ENCODE peak calls at places on chromosomes 16 and 17, in six cellular contexts. One of them, this sample, is unnamed.
A peak's percentile ranks its signal among the peaks of the same experiment; 100 is the strongest.

GRCh38 chr17:40915199-40915661 is 22.2 kb downstream of the KRT23 start:
- DNase-seq in breast epithelium: no peak
- DNase-seq in lower lobe of right lung: no peak
- DNase-seq in gastrocnemius medialis: no peak
- DNase-seq in dorsolateral prefrontal cortex: no peak
- DNase-seq in thoracic aorta: no peak
- DNase-seq in this sample: no peak

GRCh38 chr16:11098601-11099377 is 154.4 kb downstream of the CLEC16A start:
- DNase-seq in thoracic aorta: no peak
- DNase-seq in breast epithelium: no peak
- DNase-seq in dorsolateral prefrontal cortex: no peak
- DNase-seq in gastrocnemius medialis: no peak
- DNase-seq in lower lobe of right lung: no peak
- DNase-seq in this sample: no peak

GRCh38 chr16:5231246-5231759 is 133.7 kb upstream of the EEF2KMT start:
- DNase-seq in thoracic aorta: no peak
- DNase-seq in gastrocnemius medialis: no peak
- DNase-seq in lower lobe of right lung: no peak
- DNase-seq in dorsolateral prefrontal cortex: no peak
- DNase-seq in breast epithelium: no peak
- DNase-seq in this sample: no peak

GRCh38 chr16:29231231-29231630 is 175.3 kb downstream of the NPIPB11 start:
- DNase-seq in dorsolateral prefrontal cortex: no peak
- DNase-seq in gastrocnemius medialis: no peak
- DNase-seq in lower lobe of right lung: no peak
- DNase-seq in thoracic aorta: no peak
- DNase-seq in breast epithelium: no peak
- DNase-seq in this sample: no peak

GRCh38 chr16:66203476-66203875 is 163.0 kb upstream of the CDH5 start:
- DNase-seq in dorsolateral prefrontal cortex: no peak
- DNase-seq in breast epithelium: no peak
- DNase-seq in lower lobe of right lung: no peak
- DNase-seq in gastrocnemius medialis: no peak
- DNase-seq in thoracic aorta: no peak
- DNase-seq in this sample: no peak

GRCh38 chr17:73467651-73468050 is 155.8 kb upstream of the CDC42EP4 start:
- DNase-seq in dorsolateral prefrontal cortex: no peak
- DNase-seq in gastrocnemius medialis: no peak
- DNase-seq in lower lobe of right lung: no peak
- DNase-seq in breast epithelium: no peak
- DNase-seq in thoracic aorta: no peak
- DNase-seq in this sample: no peak

GRCh38 chr17:74012465-74012864 is 191.0 kb upstream of the RPL38 start:
- DNase-seq in dorsolateral prefrontal cortex: no peak
- DNase-seq in breast epithelium: no peak
- DNase-seq in thoracic aorta: no peak
- DNase-seq in lower lobe of right lung: no peak
- DNase-seq in gastrocnemius medialis: no peak
- DNase-seq in this sample: no peak

GRCh38 chr16:69941251-69942098 is 9.7 kb upstream of the CLEC18A start:
- DNase-seq in thoracic aorta: no peak
- DNase-seq in dorsolateral prefrontal cortex: no peak
- DNase-seq in gastrocnemius medialis: no peak
- DNase-seq in lower lobe of right lung: peak; percentile 52
- DNase-seq in breast epithelium: no peak
- DNase-seq in this sample: no peak

GRCh38 chr17:67570797-67571196 is 146.9 kb upstream of the NOL11 start:
- DNase-seq in gastrocnemius medialis: no peak
- DNase-seq in thoracic aorta: no peak
- DNase-seq in lower lobe of right lung: no peak
- DNase-seq in breast epithelium: no peak
- DNase-seq in dorsolateral prefrontal cortex: no peak
- DNase-seq in this sample: no peak

GRCh38 chr17:16909472-16909871 is 62.4 kb downstream of the TNFRSF13B start:
- DNase-seq in thoracic aorta: no peak
- DNase-seq in gastrocnemius medialis: no peak
- DNase-seq in breast epithelium: no peak
- DNase-seq in lower lobe of right lung: no peak
- DNase-seq in dorsolateral prefrontal cortex: no peak
- DNase-seq in this sample: no peak

GRCh38 chr16:67202426-67202825 is 3.5 kb downstream of the ELMO3 start:
- DNase-seq in lower lobe of right lung: no peak
- DNase-seq in gastrocnemius medialis: no peak
- DNase-seq in dorsolateral prefrontal cortex: no peak
- DNase-seq in thoracic aorta: no peak
- DNase-seq in breast epithelium: no peak
- DNase-seq in this sample: no peak

GRCh38 chr17:6047966-6048365 is 22.2 kb upstream of the WSCD1 start:
- DNase-seq in breast epithelium: no peak
- DNase-seq in gastrocnemius medialis: no peak
- DNase-seq in lower lobe of right lung: no peak
- DNase-seq in dorsolateral prefrontal cortex: no peak
- DNase-seq in thoracic aorta: no peak
- DNase-seq in this sample: no peak

GRCh38 chr16:27922433-27922832 is 141.1 kb downstream of the GSG1L start:
- DNase-seq in gastrocnemius medialis: no peak
- DNase-seq in dorsolateral prefrontal cortex: no peak
- DNase-seq in lower lobe of right lung: no peak
- DNase-seq in thoracic aorta: no peak
- DNase-seq in breast epithelium: no peak
- DNase-seq in this sample: no peak

GRCh38 chr16:27921134-27921533 is 142.4 kb downstream of the GSG1L start:
- DNase-seq in lower lobe of right lung: no peak
- DNase-seq in dorsolateral prefrontal cortex: no peak
- DNase-seq in gastrocnemius medialis: no peak
- DNase-seq in breast epithelium: no peak
- DNase-seq in thoracic aorta: no peak
- DNase-seq in this sample: no peak

GRCh38 chr16:27918755-27919154 is 144.8 kb downstream of the GSG1L start:
- DNase-seq in breast epithelium: no peak
- DNase-seq in thoracic aorta: no peak
- DNase-seq in gastrocnemius medialis: no peak
- DNase-seq in lower lobe of right lung: no peak
- DNase-seq in dorsolateral prefrontal cortex: no peak
- DNase-seq in this sample: no peak

GRCh38 chr16:27917953-27918352 is 145.6 kb downstream of the GSG1L start:
- DNase-seq in lower lobe of right lung: no peak
- DNase-seq in breast epithelium: no peak
- DNase-seq in dorsolateral prefrontal cortex: no peak
- DNase-seq in gastrocnemius medialis: no peak
- DNase-seq in thoracic aorta: no peak
- DNase-seq in this sample: no peak

GRCh38 chr16:27920391-27920891 is 143.1 kb downstream of the GSG1L start:
- DNase-seq in thoracic aorta: no peak
- DNase-seq in breast epithelium: no peak
- DNase-seq in gastrocnemius medialis: no peak
- DNase-seq in dorsolateral prefrontal cortex: peak; percentile 61
- DNase-seq in lower lobe of right lung: no peak
- DNase-seq in this sample: no peak
- TF ChIP-seq CTCF in thoracic aorta: peak; percentile 8
- TF ChIP-seq CTCF in breast epithelium: no peak
- TF ChIP-seq CTCF in gastrocnemius medialis: no peak
- TF ChIP-seq CTCF in dorsolateral prefrontal cortex: no peak
- TF ChIP-seq CTCF in lower lobe of right lung: no peak
- TF ChIP-seq CTCF in this sample: peak; percentile 29

GRCh38 chr16:78584991-78585390 is 485.5 kb downstream of the WWOX start:
- DNase-seq in gastrocnemius medialis: no peak
- DNase-seq in lower lobe of right lung: no peak
- DNase-seq in thoracic aorta: no peak
- DNase-seq in dorsolateral prefrontal cortex: no peak
- DNase-seq in breast epithelium: no peak
- DNase-seq in this sample: no peak
- H3K4me3 ChIP-seq in gastrocnemius medialis: no peak overlapping the region
- H3K4me3 ChIP-seq in lower lobe of right lung: no peak overlapping the region
- H3K4me3 ChIP-seq in thoracic aorta: no peak overlapping the region
- H3K4me3 ChIP-seq in dorsolateral prefrontal cortex: no peak overlapping the region
- H3K4me3 ChIP-seq in breast epithelium: no peak overlapping the region
- H3K4me3 ChIP-seq in this sample: no peak overlapping the region

DNA sequence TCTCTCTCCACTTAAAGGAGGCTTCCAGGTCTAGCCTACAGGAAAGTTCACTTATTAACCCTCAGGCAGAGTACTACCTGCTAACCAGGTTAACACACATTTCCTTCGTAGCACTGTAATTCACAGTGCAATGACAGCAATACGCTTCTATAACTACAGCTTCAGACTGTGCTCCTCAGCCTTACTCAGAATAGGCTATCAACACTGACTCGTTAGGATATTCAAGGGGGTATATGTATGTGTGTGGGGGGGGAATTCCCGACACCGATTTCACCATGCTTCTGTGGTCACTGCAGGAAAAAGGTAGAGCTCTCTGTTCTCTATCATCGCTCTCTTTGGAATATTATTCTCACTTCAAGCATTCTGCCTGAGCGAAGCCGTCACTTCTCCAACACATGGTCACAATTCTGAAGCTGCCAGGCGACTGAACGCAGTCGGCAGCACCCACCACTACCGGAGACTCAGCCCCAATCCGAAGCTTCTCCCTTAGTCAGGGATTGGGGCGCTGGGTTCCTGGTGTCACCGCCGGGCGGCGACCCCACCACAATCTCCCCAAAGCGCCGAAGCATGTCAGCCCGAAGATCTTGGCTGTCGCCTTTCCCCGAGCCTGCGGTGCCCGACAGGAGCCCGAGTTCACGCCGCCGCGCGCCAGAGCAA is 599 bp downstream of the GGA3 start:
- DNase-seq in gastrocnemius medialis: no peak
- DNase-seq in dorsolateral prefrontal cortex: no peak
- DNase-seq in thoracic aorta: no peak
- DNase-seq in lower lobe of right lung: no peak
- DNase-seq in breast epithelium: no peak
- DNase-seq in this sample: no peak
- TF ChIP-seq CTCF in gastrocnemius medialis: no peak
- TF ChIP-seq CTCF in dorsolateral prefrontal cortex: no peak
- TF ChIP-seq CTCF in thoracic aorta: no peak
- TF ChIP-seq CTCF in lower lobe of right lung: no peak
- TF ChIP-seq CTCF in breast epithelium: no peak
- TF ChIP-seq CTCF in this sample: no peak

GRCh38 chr17:61619953-61620352 is 28.9 kb upstream of the NACA2 start:
- DNase-seq in lower lobe of right lung: no peak
- DNase-seq in dorsolateral prefrontal cortex: no peak
- DNase-seq in breast epithelium: no peak
- DNase-seq in gastrocnemius medialis: no peak
- DNase-seq in thoracic aorta: no peak
- DNase-seq in this sample: no peak

GRCh38 chr17:61618950-61619349 is 27.9 kb upstream of the NACA2 start:
- DNase-seq in thoracic aorta: no peak
- DNase-seq in lower lobe of right lung: no peak
- DNase-seq in gastrocnemius medialis: no peak
- DNase-seq in dorsolateral prefrontal cortex: no peak
- DNase-seq in breast epithelium: no peak
- DNase-seq in this sample: no peak

GRCh38 chr17:61624951-61625350 is 33.9 kb upstream of the NACA2 start:
- DNase-seq in gastrocnemius medialis: no peak
- DNase-seq in thoracic aorta: no peak
- DNase-seq in breast epithelium: no peak
- DNase-seq in lower lobe of right lung: no peak
- DNase-seq in dorsolateral prefrontal cortex: no peak
- DNase-seq in this sample: no peak

GRCh38 chr17:61619493-61619892 is 28.5 kb upstream of the NACA2 start:
- DNase-seq in breast epithelium: no peak
- DNase-seq in lower lobe of right lung: no peak
- DNase-seq in dorsolateral prefrontal cortex: no peak
- DNase-seq in gastrocnemius medialis: no peak
- DNase-seq in thoracic aorta: no peak
- DNase-seq in this sample: no peak

DNA sequence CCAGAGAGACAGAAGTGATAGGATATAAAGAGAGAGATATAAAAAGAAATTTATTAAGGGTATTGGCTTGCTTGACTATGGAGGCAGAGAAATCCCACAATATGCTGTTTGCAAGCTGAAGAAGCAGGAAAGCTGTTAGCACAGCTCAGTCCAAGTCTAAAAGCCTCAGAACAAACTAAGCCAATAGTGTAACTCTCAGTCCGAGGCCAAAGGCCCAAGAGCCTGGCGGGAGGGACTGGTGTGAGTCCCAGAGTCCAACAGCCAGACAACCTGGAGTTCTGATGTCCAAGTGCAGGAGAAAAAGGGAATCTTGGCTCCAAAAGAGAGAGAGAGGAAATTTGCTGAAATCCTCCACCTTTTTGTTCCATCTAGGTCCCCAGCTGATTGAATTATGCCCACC is 30.3 kb upstream of the NACA2 start:
- DNase-seq in lower lobe of right lung: no peak
- DNase-seq in gastrocnemius medialis: no peak
- DNase-seq in dorsolateral prefrontal cortex: no peak
- DNase-seq in breast epithelium: no peak
- DNase-seq in thoracic aorta: no peak
- DNase-seq in this sample: no peak
- H3K4me3 ChIP-seq in lower lobe of right lung: no peak overlapping the region
- H3K4me3 ChIP-seq in gastrocnemius medialis: no peak overlapping the region
- H3K4me3 ChIP-seq in dorsolateral prefrontal cortex: no peak overlapping the region
- H3K4me3 ChIP-seq in breast epithelium: no peak overlapping the region
- H3K4me3 ChIP-seq in thoracic aorta: no peak overlapping the region
- H3K4me3 ChIP-seq in this sample: no peak overlapping the region

DNA sequence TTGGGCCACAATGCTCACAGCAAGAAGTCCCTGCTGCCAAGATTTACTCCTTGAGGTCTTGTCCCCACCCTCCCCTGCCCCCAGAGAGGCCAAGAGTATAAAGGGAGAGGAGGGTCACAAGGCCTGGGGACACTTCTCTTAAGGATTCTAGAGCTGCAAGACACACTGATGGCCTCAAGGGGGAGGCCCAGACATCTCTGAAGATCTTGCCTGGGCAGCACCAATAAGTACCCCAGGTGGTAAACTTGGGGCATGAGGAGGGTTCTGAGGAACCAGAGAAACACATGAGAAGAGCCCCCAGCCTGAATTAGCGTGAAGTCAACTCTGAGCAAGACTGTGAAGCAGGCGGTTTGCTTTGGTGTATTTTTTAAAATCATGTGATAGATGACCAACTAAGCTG is 26.8 kb upstream of the MTMR4 start:
- DNase-seq in dorsolateral prefrontal cortex: no peak
- DNase-seq in gastrocnemius medialis: no peak
- DNase-seq in lower lobe of right lung: no peak
- DNase-seq in breast epithelium: no peak
- DNase-seq in thoracic aorta: no peak
- DNase-seq in this sample: no peak
- TF ChIP-seq CTCF in dorsolateral prefrontal cortex: peak; percentile 50
- TF ChIP-seq CTCF in gastrocnemius medialis: no peak
- TF ChIP-seq CTCF in lower lobe of right lung: peak; percentile 14
- TF ChIP-seq CTCF in breast epithelium: no peak
- TF ChIP-seq CTCF in thoracic aorta: no peak
- TF ChIP-seq CTCF in this sample: peak; percentile 18